ENCODE peak calls at places on chromosomes 13 and 19, in five cellular contexts. I, C, G, Z and P are unnamed samples.

GRCh38 chr13:59745395-59745788 is 418.3 kb downstream of the DIAPH3 start:
- DNase-seq in C (no peak), G (no peak), I (no peak), Z (no peak), P (no peak)

GRCh38 chr19:7456964-7457541 is 31.8 kb downstream of the PEX11G start:
- DNase-seq in Z (no peak), I (no peak), G (no peak), C (no peak), P (no peak)

GRCh38 chr19:45224645-45225044 is 20.6 kb downstream of the EXOC3L2 start:
- DNase-seq in G (no peak), I (no peak), C (no peak), Z (no peak), P (no peak)

GRCh38 chr13:75715598-75716523 is 79.7 kb downstream of the LMO7 start:
- DNase-seq in I (no peak), C (no peak), G (no peak), Z (no peak), P (no peak)

GRCh38 chr13:41356788-41357187 is 45.7 kb downstream of the NAA16 start:
- DNase-seq in C (no peak), G (no peak), I (no peak), Z (no peak), P (no peak)

GRCh38 chr19:55372316-55373081 is 2.2 kb upstream of the IL11 start:
- DNase-seq in G (no peak), Z (no peak), C (no peak), I (no peak), P (no peak)

GRCh38 chr13:29816715-29817114 is 33.7 kb downstream of the UBL3 start:
- DNase-seq in Z (no peak), I (no peak), G (no peak), C (no peak), P (no peak)

GRCh38 chr19:34428549-34429285 is 536 bp downstream of the UBA2 start:
- DNase-seq in I (no peak), Z (peak; percentile 89), C (peak; percentile 23), G (no peak), P (no peak)

GRCh38 chr13:27858046-27858445 is 61.8 kb upstream of the PDX1 start:
- DNase-seq in I (no peak), C (no peak), Z (no peak), G (no peak), P (no peak)

GRCh38 chr13:83184819-83185218 is 697.5 kb downstream of the SLITRK1 start:
- DNase-seq in Z (no peak), I (no peak), C (no peak), G (no peak), P (no peak)

GRCh38 chr13:24682353-24682752 is 2.1 kb downstream of the ATP12A start:
- DNase-seq in Z (no peak), I (no peak), C (no peak), G (no peak), P (no peak)

GRCh38 chr19:35260694-35261304 is 8.0 kb upstream of the USF2 start:
- DNase-seq in Z (peak; percentile 58), G (no peak), C (no peak), I (no peak), P (peak; percentile 49)

GRCh38 chr13:50911937-50912624 is 2.5 kb downstream of the RNASEH2B start:
- DNase-seq in I (peak; percentile 65), Z (peak; percentile 85), G (peak; percentile 85), C (peak; percentile 85), P (peak; percentile 92)

DNA sequence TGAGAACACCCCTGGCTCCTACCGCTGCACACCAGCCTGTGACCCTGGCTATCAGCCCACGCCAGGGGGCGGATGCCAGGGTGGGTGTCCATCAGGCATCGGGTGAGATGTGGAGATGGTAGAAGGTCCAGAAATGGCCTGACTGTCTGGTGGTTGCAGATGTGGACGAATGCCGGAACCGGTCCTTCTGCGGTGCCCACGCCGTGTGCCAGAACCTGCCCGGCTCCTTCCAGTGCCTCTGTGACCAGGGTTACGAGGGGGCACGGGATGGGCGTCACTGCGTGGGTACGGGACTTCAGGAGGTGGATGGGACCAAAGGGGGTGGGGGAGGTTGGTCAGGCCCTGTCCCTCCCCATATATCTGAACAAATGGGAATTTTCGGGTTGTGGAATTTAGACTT is 15.8 kb downstream of the LTBP4 start:
- DNase-seq in Z (no peak), G (no peak), C (no peak), I (no peak), P (no peak)
- H3K4me3 ChIP-seq in Z (no peak overlapping the region), G (no peak overlapping the region), C (no peak overlapping the region), I (no peak overlapping the region), P (no peak overlapping the region)

GRCh38 chr19:14686411-14686810 is 3.4 kb upstream of the ZNF333 start:
- DNase-seq in G (no peak), C (no peak), I (no peak), Z (no peak), P (no peak)
- TF ChIP-seq CTCF in G (peak; percentile 51), C (peak; percentile 39), I (no peak), Z (no peak), P (peak; percentile 33)

GRCh38 chr19:48991011-48991609 is 2.0 kb downstream of the GYS1 start:
- DNase-seq in G (no peak), C (no peak), Z (no peak), I (no peak), P (no peak)
- H3K4me3 ChIP-seq in G (no peak overlapping the region), C (peak overlapping the region; percentile 72), Z (peak overlapping the region; percentile 85), I (peak overlapping the region; percentile 81), P (no peak overlapping the region)

GRCh38 chr19:49689133-49690072 is at the start of gene ADM5:
- DNase-seq in Z (no peak), C (peak; percentile 50), G (no peak), I (no peak), P (peak; percentile 80)
- TF ChIP-seq CTCF in Z (peak; percentile 38), C (peak; percentile 67), G (no peak), I (peak; percentile 33), P (peak; percentile 57)

GRCh38 chr19:49580264-49581006 is at the start of gene NOSIP:
- DNase-seq in I (peak; percentile 73), G (peak; percentile 94), C (peak; percentile 94), Z (peak; percentile 97), P (peak; percentile 96)
- H3K4me3 ChIP-seq in I (peak within 1 kb of the TSS; percentile 78), G (peak within 1 kb of the TSS; percentile 68), C (peak within 1 kb of the TSS; percentile 84), Z (peak within 1 kb of the TSS; percentile 66), P (peak within 1 kb of the TSS; percentile 70)